ENCODE peak calls at places on chromosome 19, in ten cellular contexts. One of them, this sample, is unnamed.

GRCh38 chr19:489418-490196 is 6.7 kb upstream of the MADCAM1 start:
- DNase-seq in heart left ventricle: no peak
- DNase-seq in cardiac muscle cell: peak; percentile 42
- DNase-seq in tibial artery: no peak
- DNase-seq in CD4-positive, CD25-positive, alpha-beta regulatory T cell: no peak
- DNase-seq in hepatocyte: peak; percentile 59
- DNase-seq in H1: peak; percentile 73
- DNase-seq in left ventricle myocardium inferior: no peak
- DNase-seq in SK-N-SH: peak; percentile 70
- DNase-seq in tibial nerve: no peak
- DNase-seq in this sample: no peak

GRCh38 chr19:42229263-42229854 is 9.2 kb downstream of the ZNF526 start:
- DNase-seq in SK-N-SH: no peak
- DNase-seq in cardiac muscle cell: no peak
- DNase-seq in tibial nerve: no peak
- DNase-seq in CD4-positive, CD25-positive, alpha-beta regulatory T cell: no peak
- DNase-seq in heart left ventricle: no peak
- DNase-seq in hepatocyte: no peak
- DNase-seq in left ventricle myocardium inferior: no peak
- DNase-seq in H1: no peak
- DNase-seq in tibial artery: no peak
- DNase-seq in this sample: no peak

GRCh38 chr19:12984683-12985048 is 10.6 kb upstream of the NFIX start:
- DNase-seq in H1: no peak
- DNase-seq in heart left ventricle: no peak
- DNase-seq in tibial nerve: no peak
- DNase-seq in left ventricle myocardium inferior: no peak
- DNase-seq in tibial artery: no peak
- DNase-seq in hepatocyte: no peak
- DNase-seq in SK-N-SH: no peak
- DNase-seq in CD4-positive, CD25-positive, alpha-beta regulatory T cell: no peak
- DNase-seq in cardiac muscle cell: no peak
- DNase-seq in this sample: no peak

GRCh38 chr19:16435238-16435911 is 36.4 kb downstream of the EPS15L1 start:
- DNase-seq in tibial nerve: peak; percentile 34
- DNase-seq in cardiac muscle cell: peak; percentile 96
- DNase-seq in SK-N-SH: no peak
- DNase-seq in left ventricle myocardium inferior: peak; percentile 40
- DNase-seq in heart left ventricle: peak; percentile 57
- DNase-seq in H1: no peak
- DNase-seq in CD4-positive, CD25-positive, alpha-beta regulatory T cell: no peak
- DNase-seq in tibial artery: peak; percentile 72
- DNase-seq in hepatocyte: no peak
- DNase-seq in this sample: no peak

GRCh38 chr19:11020423-11020822 is 59.6 kb downstream of the SMARCA4 start:
- DNase-seq in H1: no peak
- DNase-seq in tibial artery: no peak
- DNase-seq in cardiac muscle cell: no peak
- DNase-seq in CD4-positive, CD25-positive, alpha-beta regulatory T cell: no peak
- DNase-seq in left ventricle myocardium inferior: no peak
- DNase-seq in hepatocyte: no peak
- DNase-seq in tibial nerve: no peak
- DNase-seq in heart left ventricle: no peak
- DNase-seq in SK-N-SH: no peak
- DNase-seq in this sample: no peak

GRCh38 chr19:10701955-10702307 is 692 bp downstream of the QTRT1 start:
- DNase-seq in CD4-positive, CD25-positive, alpha-beta regulatory T cell: no peak
- DNase-seq in left ventricle myocardium inferior: no peak
- DNase-seq in heart left ventricle: no peak
- DNase-seq in hepatocyte: peak; percentile 46
- DNase-seq in SK-N-SH: peak; percentile 82
- DNase-seq in H1: no peak
- DNase-seq in cardiac muscle cell: no peak
- DNase-seq in tibial nerve: no peak
- DNase-seq in tibial artery: no peak
- DNase-seq in this sample: no peak

GRCh38 chr19:13670846-13671245 is 93.5 kb upstream of the MRI1 start:
- DNase-seq in heart left ventricle: no peak
- DNase-seq in SK-N-SH: no peak
- DNase-seq in tibial artery: no peak
- DNase-seq in H1: no peak
- DNase-seq in CD4-positive, CD25-positive, alpha-beta regulatory T cell: no peak
- DNase-seq in cardiac muscle cell: no peak
- DNase-seq in tibial nerve: no peak
- DNase-seq in hepatocyte: no peak
- DNase-seq in left ventricle myocardium inferior: no peak
- DNase-seq in this sample: no peak

GRCh38 chr19:30391554-30392551 is 19.7 kb downstream of the ZNF536 start:
- DNase-seq in SK-N-SH: no peak
- DNase-seq in left ventricle myocardium inferior: no peak
- DNase-seq in heart left ventricle: no peak
- DNase-seq in CD4-positive, CD25-positive, alpha-beta regulatory T cell: no peak
- DNase-seq in tibial artery: no peak
- DNase-seq in H1: peak; percentile 51
- DNase-seq in cardiac muscle cell: peak; percentile 1
- DNase-seq in tibial nerve: no peak
- DNase-seq in hepatocyte: no peak
- DNase-seq in this sample: no peak

GRCh38 chr19:6464070-6464873 is at the start of gene CRB3:
- DNase-seq in tibial nerve: no peak
- DNase-seq in tibial artery: no peak
- DNase-seq in SK-N-SH: no peak
- DNase-seq in heart left ventricle: no peak
- DNase-seq in hepatocyte: peak; percentile 96
- DNase-seq in left ventricle myocardium inferior: no peak
- DNase-seq in cardiac muscle cell: no peak
- DNase-seq in H1: peak; percentile 99
- DNase-seq in CD4-positive, CD25-positive, alpha-beta regulatory T cell: peak; percentile 44
- DNase-seq in this sample: no peak

GRCh38 chr19:38744906-38745305 is 632 bp upstream of the CAPN12 start:
- DNase-seq in tibial nerve: no peak
- DNase-seq in CD4-positive, CD25-positive, alpha-beta regulatory T cell: no peak
- DNase-seq in cardiac muscle cell: no peak
- DNase-seq in H1: no peak
- DNase-seq in SK-N-SH: no peak
- DNase-seq in tibial artery: no peak
- DNase-seq in heart left ventricle: no peak
- DNase-seq in hepatocyte: no peak
- DNase-seq in left ventricle myocardium inferior: no peak
- DNase-seq in this sample: no peak

GRCh38 chr19:10915511-10916091 is 12.8 kb downstream of the YIPF2 start:
- DNase-seq in heart left ventricle: no peak
- DNase-seq in left ventricle myocardium inferior: no peak
- DNase-seq in SK-N-SH: peak; percentile 68
- DNase-seq in H1: no peak
- DNase-seq in cardiac muscle cell: peak; percentile 56
- DNase-seq in hepatocyte: peak; percentile 63
- DNase-seq in tibial nerve: peak; percentile 57
- DNase-seq in CD4-positive, CD25-positive, alpha-beta regulatory T cell: no peak
- DNase-seq in tibial artery: no peak
- DNase-seq in this sample: no peak

GRCh38 chr19:40370997-40371801 is 18.8 kb downstream of the HIPK4 start:
- DNase-seq in left ventricle myocardium inferior: no peak
- DNase-seq in SK-N-SH: peak; percentile 10
- DNase-seq in hepatocyte: no peak
- DNase-seq in cardiac muscle cell: no peak
- DNase-seq in heart left ventricle: no peak
- DNase-seq in H1: no peak
- DNase-seq in CD4-positive, CD25-positive, alpha-beta regulatory T cell: no peak
- DNase-seq in tibial artery: no peak
- DNase-seq in tibial nerve: no peak
- DNase-seq in this sample: no peak
- H3K27me3 ChIP-seq in left ventricle myocardium inferior: no peaks in the 10 kb centered on the region
- H3K27me3 ChIP-seq in SK-N-SH: no peaks in the 10 kb centered on the region
- H3K27me3 ChIP-seq in hepatocyte: no peaks in the 10 kb centered on the region
- H3K27me3 ChIP-seq in cardiac muscle cell: no peaks in the 10 kb centered on the region
- H3K27me3 ChIP-seq in heart left ventricle: no peaks in the 10 kb centered on the region
- H3K27me3 ChIP-seq in H1: no peaks in the 10 kb centered on the region
- H3K27me3 ChIP-seq in CD4-positive, CD25-positive, alpha-beta regulatory T cell: no peaks in the 10 kb centered on the region
- H3K27me3 ChIP-seq in tibial artery: no peaks in the 10 kb centered on the region
- H3K27me3 ChIP-seq in tibial nerve: no peaks in the 10 kb centered on the region
- H3K27me3 ChIP-seq in this sample: no peaks in the 10 kb centered on the region

GRCh38 chr19:4502282-4503223 is 15.7 kb downstream of the PLIN4 start:
- DNase-seq in CD4-positive, CD25-positive, alpha-beta regulatory T cell: no peak
- DNase-seq in left ventricle myocardium inferior: no peak
- DNase-seq in hepatocyte: no peak
- DNase-seq in cardiac muscle cell: no peak
- DNase-seq in SK-N-SH: no peak
- DNase-seq in heart left ventricle: peak; percentile 17
- DNase-seq in tibial nerve: no peak
- DNase-seq in H1: no peak
- DNase-seq in tibial artery: no peak
- DNase-seq in this sample: no peak
- H3K27ac ChIP-seq in CD4-positive, CD25-positive, alpha-beta regulatory T cell: no peak overlapping the region
- H3K27ac ChIP-seq in left ventricle myocardium inferior: peak overlapping the region; percentile 52
- H3K27ac ChIP-seq in hepatocyte: no peak overlapping the region
- H3K27ac ChIP-seq in cardiac muscle cell: no peak overlapping the region
- H3K27ac ChIP-seq in SK-N-SH: no peak overlapping the region
- H3K27ac ChIP-seq in heart left ventricle: no peak overlapping the region
- H3K27ac ChIP-seq in tibial nerve: peak overlapping the region; percentile 54
- H3K27ac ChIP-seq in H1: no peak overlapping the region
- H3K27ac ChIP-seq in tibial artery: no peak overlapping the region
- H3K27ac ChIP-seq in this sample: no peak overlapping the region

GRCh38 chr19:1512671-1513491 is at the start of gene ADAMTSL5:
- DNase-seq in left ventricle myocardium inferior: peak; percentile 69
- DNase-seq in SK-N-SH: peak; percentile 68
- DNase-seq in CD4-positive, CD25-positive, alpha-beta regulatory T cell: peak; percentile 44
- DNase-seq in heart left ventricle: peak; percentile 78
- DNase-seq in tibial nerve: no peak
- DNase-seq in tibial artery: no peak
- DNase-seq in hepatocyte: peak; percentile 89
- DNase-seq in H1: no peak
- DNase-seq in cardiac muscle cell: peak; percentile 71
- DNase-seq in this sample: peak; percentile 41

GRCh38 chr19:1510807-1511206 is 2.0 kb downstream of the ADAMTSL5 start:
- DNase-seq in CD4-positive, CD25-positive, alpha-beta regulatory T cell: no peak
- DNase-seq in H1: no peak
- DNase-seq in heart left ventricle: no peak
- DNase-seq in SK-N-SH: no peak
- DNase-seq in left ventricle myocardium inferior: no peak
- DNase-seq in cardiac muscle cell: no peak
- DNase-seq in tibial nerve: no peak
- DNase-seq in tibial artery: no peak
- DNase-seq in hepatocyte: no peak
- DNase-seq in this sample: no peak

GRCh38 chr19:1510442-1510806 is 2.4 kb downstream of the ADAMTSL5 start:
- DNase-seq in heart left ventricle: no peak
- DNase-seq in CD4-positive, CD25-positive, alpha-beta regulatory T cell: no peak
- DNase-seq in SK-N-SH: no peak
- DNase-seq in H1: no peak
- DNase-seq in tibial artery: no peak
- DNase-seq in tibial nerve: no peak
- DNase-seq in cardiac muscle cell: no peak
- DNase-seq in hepatocyte: peak; percentile 75
- DNase-seq in left ventricle myocardium inferior: no peak
- DNase-seq in this sample: no peak

GRCh38 chr19:1511989-1512338 is 855 bp downstream of the ADAMTSL5 start:
- DNase-seq in CD4-positive, CD25-positive, alpha-beta regulatory T cell: no peak
- DNase-seq in H1: no peak
- DNase-seq in hepatocyte: no peak
- DNase-seq in left ventricle myocardium inferior: no peak
- DNase-seq in tibial artery: no peak
- DNase-seq in SK-N-SH: no peak
- DNase-seq in heart left ventricle: no peak
- DNase-seq in tibial nerve: no peak
- DNase-seq in cardiac muscle cell: no peak
- DNase-seq in this sample: no peak

DNA sequence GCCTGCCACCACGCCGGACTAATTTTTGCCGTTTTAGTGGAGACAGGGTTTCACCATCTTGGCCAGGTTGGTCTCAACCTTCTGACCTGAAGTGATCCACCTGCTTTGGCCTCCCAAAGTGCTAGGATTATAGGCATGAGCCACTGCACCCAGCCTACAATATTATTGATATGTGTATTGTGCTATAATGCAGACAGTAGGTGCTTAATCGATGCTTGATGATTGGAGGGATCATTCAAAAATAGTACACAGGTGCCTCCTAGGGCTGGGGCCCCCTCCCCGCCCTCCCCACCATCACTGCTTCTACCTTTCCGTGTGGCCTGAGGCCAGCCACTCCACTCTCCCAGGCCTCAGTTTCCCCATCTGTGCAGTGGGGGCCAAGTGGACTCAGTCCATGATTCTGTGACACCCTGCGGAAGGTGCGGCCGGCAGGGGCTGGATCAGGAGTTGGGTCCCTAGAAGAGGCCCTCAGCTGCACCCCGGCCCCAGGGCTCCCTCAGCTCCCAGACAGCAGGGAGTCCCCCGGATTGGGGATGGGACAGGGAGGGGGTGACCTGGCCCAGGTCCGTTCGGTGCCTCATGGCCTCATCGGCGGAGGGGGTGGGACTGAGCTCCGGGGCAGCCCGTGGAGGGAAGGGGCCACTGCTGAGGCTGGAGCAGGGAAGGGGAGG is 1.4 kb downstream of the ADAMTSL5 start:
- DNase-seq in hepatocyte: no peak
- DNase-seq in cardiac muscle cell: no peak
- DNase-seq in SK-N-SH: peak; percentile 31
- DNase-seq in H1: no peak
- DNase-seq in left ventricle myocardium inferior: no peak
- DNase-seq in tibial artery: no peak
- DNase-seq in tibial nerve: no peak
- DNase-seq in CD4-positive, CD25-positive, alpha-beta regulatory T cell: no peak
- DNase-seq in heart left ventricle: no peak
- DNase-seq in this sample: no peak
- H3K9me3 ChIP-seq in hepatocyte: no peaks in the 10 kb centered on the region
- H3K9me3 ChIP-seq in cardiac muscle cell: no peaks in the 10 kb centered on the region
- H3K9me3 ChIP-seq in SK-N-SH: no peaks in the 10 kb centered on the region
- H3K9me3 ChIP-seq in H1: no peaks in the 10 kb centered on the region
- H3K9me3 ChIP-seq in left ventricle myocardium inferior: no peaks in the 10 kb centered on the region
- H3K9me3 ChIP-seq in tibial artery: no peaks in the 10 kb centered on the region
- H3K9me3 ChIP-seq in tibial nerve: peaks cover 10% of the 10 kb centered on the region
- H3K9me3 ChIP-seq in CD4-positive, CD25-positive, alpha-beta regulatory T cell: no peaks in the 10 kb centered on the region
- H3K9me3 ChIP-seq in heart left ventricle: no peaks in the 10 kb centered on the region
- H3K9me3 ChIP-seq in this sample: no peaks in the 10 kb centered on the region

DNA sequence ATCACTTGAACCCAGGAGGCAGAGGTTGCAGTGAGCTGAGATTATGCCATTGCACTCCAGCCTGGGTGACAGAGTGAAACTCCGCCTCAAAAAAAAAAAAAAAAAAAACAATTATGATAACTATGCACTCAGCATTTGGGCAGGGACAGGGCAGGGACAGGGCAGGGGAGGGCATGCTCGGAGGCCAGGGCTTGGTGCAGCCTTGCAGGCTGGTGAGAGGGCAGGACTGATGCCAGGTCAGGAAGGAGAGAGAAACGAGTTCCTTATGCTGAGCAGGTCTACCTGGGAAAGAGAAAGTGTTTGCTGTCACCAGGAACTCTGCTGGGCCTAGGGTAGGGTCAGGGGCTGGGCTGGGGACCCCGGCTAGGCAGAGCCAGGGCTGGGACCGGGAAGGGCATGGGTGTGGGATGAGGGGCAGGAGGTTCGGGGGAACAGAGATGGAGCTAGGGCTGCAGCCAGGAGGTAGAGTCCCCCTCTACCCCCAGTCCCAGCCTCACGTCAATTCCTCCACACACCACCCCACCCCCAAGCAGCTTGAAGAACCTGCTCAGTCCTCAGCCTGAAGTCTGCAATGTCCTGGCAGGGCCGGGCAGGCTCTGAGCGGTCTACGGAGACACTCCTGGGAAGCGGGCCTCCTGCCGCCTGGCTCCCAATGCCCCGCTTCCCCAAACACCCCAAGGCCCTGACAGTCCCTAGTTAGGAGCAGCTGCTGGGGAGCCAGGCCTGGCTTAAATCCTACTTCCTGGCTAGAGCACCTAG is 2.8 kb downstream of the FXYD3 start:
- DNase-seq in cardiac muscle cell: no peak
- DNase-seq in tibial artery: no peak
- DNase-seq in SK-N-SH: no peak
- DNase-seq in tibial nerve: no peak
- DNase-seq in H1: no peak
- DNase-seq in CD4-positive, CD25-positive, alpha-beta regulatory T cell: no peak
- DNase-seq in hepatocyte: no peak
- DNase-seq in left ventricle myocardium inferior: no peak
- DNase-seq in heart left ventricle: no peak
- DNase-seq in this sample: no peak
- H3K27me3 ChIP-seq in cardiac muscle cell: no peaks in the 10 kb centered on the region
- H3K27me3 ChIP-seq in tibial artery: no peaks in the 10 kb centered on the region
- H3K27me3 ChIP-seq in SK-N-SH: no peaks in the 10 kb centered on the region
- H3K27me3 ChIP-seq in tibial nerve: no peaks in the 10 kb centered on the region
- H3K27me3 ChIP-seq in H1: no peaks in the 10 kb centered on the region
- H3K27me3 ChIP-seq in CD4-positive, CD25-positive, alpha-beta regulatory T cell: no peaks in the 10 kb centered on the region
- H3K27me3 ChIP-seq in hepatocyte: no peaks in the 10 kb centered on the region
- H3K27me3 ChIP-seq in left ventricle myocardium inferior: no peaks in the 10 kb centered on the region
- H3K27me3 ChIP-seq in heart left ventricle: no peaks in the 10 kb centered on the region
- H3K27me3 ChIP-seq in this sample: no peaks in the 10 kb centered on the region